ENCODE peak calls at places on chromosomes 12 and 14, in eight cellular contexts. D is neural crest cell, L is foreskin fibroblast, A is fibroblast of villous mesenchyme, R is AG10803, I is epithelial cell of esophagus, K is tibial artery, B is astrocyte of the spinal cord. V is an unnamed sample.

GRCh38 chr14:30921788-30922187 is 47.4 kb downstream of the COCH start:
- DNase-seq in D (no peak), L (no peak), A (no peak), R (no peak), I (no peak), K (no peak), B (no peak), V (no peak)

GRCh38 chr12:51759175-51759574 is 89.3 kb downstream of the FIGNL2 start:
- DNase-seq in D (no peak), L (peak), A (no peak), R (no peak), I (peak), K (no peak), B (no peak), V (peak)

GRCh38 chr14:30559638-30560071 is 697 bp downstream of the G2E3 start:
- DNase-seq in D (no peak), L (peak), A (peak), R (peak), I (peak), K (no peak), B (peak), V (peak)

GRCh38 chr14:55052259-55052930 is 948 bp downstream of the MAPK1IP1L start:
- DNase-seq in D (no peak), L (no peak), A (peak), R (peak), I (peak), K (no peak), B (peak), V (peak)

GRCh38 chr14:98859301-98859700 is 412.7 kb downstream of the BCL11B start:
- DNase-seq in D (no peak), L (no peak), A (no peak), R (no peak), I (no peak), K (no peak), B (no peak), V (no peak)

GRCh38 chr12:2580821-2581220 is 213.9 kb upstream of the FKBP4 start:
- DNase-seq in D (no peak), L (no peak), A (peak), R (peak), I (no peak), K (no peak), B (peak), V (peak)

GRCh38 chr12:27226319-27226984 is 17.6 kb upstream of the STK38L start:
- DNase-seq in D (peak), L (no peak), A (peak), R (no peak), I (peak), K (no peak), B (peak), V (no peak)

GRCh38 chr14:104148433-104149277 is 10.3 kb downstream of the KIF26A start:
- DNase-seq in D (no peak), L (no peak), A (no peak), R (no peak), I (no peak), K (no peak), B (no peak), V (no peak)

GRCh38 chr12:2256915-2257314 is 204.1 kb downstream of the CACNA1C start:
- DNase-seq in D (no peak), L (peak), A (peak), R (peak), I (no peak), K (no peak), B (peak), V (peak)

GRCh38 chr12:43338848-43339526 is 213.0 kb downstream of the ADAMTS20 start:
- DNase-seq in D (peak), L (peak), A (peak), R (peak), I (peak), K (no peak), B (peak), V (peak)

GRCh38 chr14:90661881-90662280 is 154.3 kb downstream of the TTC7B start:
- DNase-seq in D (no peak), L (no peak), A (peak), R (no peak), I (no peak), K (no peak), B (no peak), V (no peak)

GRCh38 chr12:56334490-56334793 is 642 bp upstream of the PAN2 start:
- DNase-seq in D (no peak), L (no peak), A (no peak), R (no peak), I (no peak), K (no peak), B (no peak), V (no peak)

GRCh38 chr14:76022991-76023390 is 37.4 kb downstream of the IFT43 start:
- DNase-seq in D (no peak), L (no peak), A (no peak), R (no peak), I (peak), K (no peak), B (no peak), V (peak)

GRCh38 chr14:90275820-90276219 is 19.5 kb downstream of the PSMC1 start:
- DNase-seq in D (no peak), L (no peak), A (peak), R (no peak), I (no peak), K (no peak), B (peak), V (no peak)

GRCh38 chr14:74945852-74946658 is 9.3 kb downstream of the PGF start:
- DNase-seq in D (peak), L (peak), A (peak), R (peak), I (peak), K (peak), B (peak), V (peak)

GRCh38 chr14:74947353-74948227 is 7.8 kb downstream of the PGF start:
- DNase-seq in D (no peak), L (no peak), A (no peak), R (no peak), I (no peak), K (no peak), B (no peak), V (no peak)

GRCh38 chr14:74948228-74949175 is 6.9 kb downstream of the PGF start:
- DNase-seq in D (no peak), L (peak), A (no peak), R (no peak), I (no peak), K (peak), B (no peak), V (no peak)

GRCh38 chr14:74945261-74945851 is 10.0 kb downstream of the PGF start:
- DNase-seq in D (peak), L (peak), A (no peak), R (no peak), I (no peak), K (peak), B (no peak), V (no peak)

GRCh38 chr14:74946659-74947281 is 8.6 kb downstream of the PGF start:
- DNase-seq in D (no peak), L (no peak), A (no peak), R (no peak), I (peak), K (peak), B (no peak), V (no peak)
- TF ChIP-seq CTCF in D (peak), L (no peak), A (no peak), R (no peak), I (no peak), K (no peak), B (no peak), V (no peak)

GRCh38 chr14:57871487-57872080 is 5.7 kb upstream of the SLC35F4 start:
- DNase-seq in D (peak), L (peak), A (peak), R (peak), I (peak), K (no peak), B (peak), V (peak)
- TF ChIP-seq CTCF in D (peak), L (peak), A (peak), R (peak), I (peak), K (peak), B (peak), V (peak)

DNA sequence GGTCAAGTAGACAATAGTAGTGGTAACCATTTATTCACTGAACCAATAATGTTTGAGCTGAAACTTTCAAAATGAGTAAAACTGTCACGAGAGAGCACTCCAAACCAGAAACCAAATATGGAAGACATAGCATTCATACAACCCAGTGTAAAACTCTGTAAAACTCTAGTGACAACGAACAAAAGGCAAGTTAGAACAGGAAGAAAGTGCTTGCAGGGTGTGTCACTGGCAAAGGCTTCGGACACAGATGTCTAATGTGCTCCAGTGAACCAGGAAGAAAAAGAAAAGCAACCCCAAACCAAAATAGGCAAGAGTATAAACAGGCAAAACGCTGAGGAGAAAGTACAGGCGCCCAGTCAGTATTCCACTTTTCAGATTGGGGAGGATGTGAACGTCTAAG is 79.3 kb upstream of the FZD10 start:
- DNase-seq in D (no peak), L (no peak), A (no peak), R (no peak), I (peak), K (no peak), B (no peak), V (no peak)
- TF ChIP-seq CTCF in D (no peak), L (no peak), A (no peak), R (no peak), I (no peak), K (no peak), B (no peak), V (no peak)

DNA sequence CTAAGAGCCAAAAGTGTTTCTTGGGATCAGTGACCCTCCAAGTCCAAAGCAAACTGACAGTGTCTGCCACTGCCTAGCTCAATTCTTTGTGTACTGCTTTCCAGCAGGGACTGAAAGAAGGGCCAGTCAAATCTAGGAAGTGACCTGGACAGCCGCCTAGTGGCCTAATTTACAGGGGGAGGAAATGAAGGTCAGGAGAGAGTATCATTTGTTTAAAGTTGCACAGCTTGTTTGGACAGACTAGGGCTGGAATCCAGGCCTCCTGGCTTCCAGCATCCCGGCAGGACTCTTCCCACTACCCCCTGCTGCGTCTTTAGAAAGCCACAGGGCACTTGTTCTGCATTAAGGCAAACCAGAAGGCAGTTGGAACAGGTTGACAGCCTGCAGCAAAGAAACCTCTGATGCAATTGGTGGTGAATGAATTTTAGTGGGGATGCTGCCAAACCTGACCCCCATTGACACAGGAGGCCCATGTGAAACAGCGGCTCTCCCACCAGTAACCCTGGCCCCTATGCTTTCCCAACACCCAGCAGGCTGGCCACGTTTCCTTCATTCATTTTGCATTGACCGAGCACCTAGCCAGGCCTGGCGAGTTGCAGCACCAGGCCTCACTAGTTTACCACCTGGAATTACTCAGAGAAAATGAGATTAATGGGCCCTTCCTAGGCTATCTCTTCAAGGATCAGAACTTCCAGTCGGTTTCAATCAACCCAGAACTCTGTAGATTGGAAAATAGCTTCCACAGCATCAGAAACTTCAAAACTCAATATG is 28.2 kb downstream of the GALNT16 start:
- DNase-seq in D (peak), L (peak), A (peak), R (peak), I (no peak), K (peak), B (peak), V (peak)
- TF ChIP-seq CTCF in D (peak), L (peak), A (peak), R (peak), I (peak), K (peak), B (peak), V (peak)

GRCh38 chr12:101743242-101743641 is 4.0 kb upstream of the SYCP3 start:
- DNase-seq in D (no peak), L (no peak), A (peak), R (peak), I (no peak), K (no peak), B (no peak), V (no peak)

GRCh38 chr12:101743724-101744472 is 4.6 kb upstream of the SYCP3 start:
- DNase-seq in D (no peak), L (no peak), A (no peak), R (peak), I (no peak), K (no peak), B (no peak), V (no peak)

GRCh38 chr12:101740566-101740965 is 1.3 kb upstream of the SYCP3 start:
- DNase-seq in D (no peak), L (no peak), A (no peak), R (no peak), I (no peak), K (no peak), B (no peak), V (no peak)

GRCh38 chr12:101738920-101739665 is at the start of gene SYCP3:
- DNase-seq in D (no peak), L (no peak), A (no peak), R (no peak), I (no peak), K (no peak), B (no peak), V (no peak)

DNA sequence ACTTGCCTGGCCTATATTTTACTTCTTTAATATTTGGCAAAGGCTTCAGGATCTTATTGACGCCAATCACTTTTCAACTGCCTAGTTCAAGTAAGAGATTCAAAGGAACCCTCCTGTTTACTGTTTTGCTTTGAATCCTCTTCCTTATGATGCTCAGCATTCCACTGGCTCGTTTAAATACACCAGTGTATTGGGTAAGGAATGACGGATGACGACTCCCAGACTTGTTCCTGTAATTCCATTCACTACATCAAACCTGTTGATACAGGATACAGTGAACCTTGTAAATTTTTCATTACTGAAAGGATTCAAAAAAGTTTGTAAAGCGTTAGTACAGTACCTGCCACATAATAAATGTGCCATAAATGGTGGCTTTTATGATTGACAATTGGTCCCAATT is 1.7 kb upstream of the SYCP3 start:
- DNase-seq in D (no peak), L (no peak), A (no peak), R (no peak), I (peak), K (no peak), B (no peak), V (no peak)
- TF ChIP-seq CTCF in D (no peak), L (no peak), A (no peak), R (no peak), I (no peak), K (no peak), B (no peak), V (no peak)

DNA sequence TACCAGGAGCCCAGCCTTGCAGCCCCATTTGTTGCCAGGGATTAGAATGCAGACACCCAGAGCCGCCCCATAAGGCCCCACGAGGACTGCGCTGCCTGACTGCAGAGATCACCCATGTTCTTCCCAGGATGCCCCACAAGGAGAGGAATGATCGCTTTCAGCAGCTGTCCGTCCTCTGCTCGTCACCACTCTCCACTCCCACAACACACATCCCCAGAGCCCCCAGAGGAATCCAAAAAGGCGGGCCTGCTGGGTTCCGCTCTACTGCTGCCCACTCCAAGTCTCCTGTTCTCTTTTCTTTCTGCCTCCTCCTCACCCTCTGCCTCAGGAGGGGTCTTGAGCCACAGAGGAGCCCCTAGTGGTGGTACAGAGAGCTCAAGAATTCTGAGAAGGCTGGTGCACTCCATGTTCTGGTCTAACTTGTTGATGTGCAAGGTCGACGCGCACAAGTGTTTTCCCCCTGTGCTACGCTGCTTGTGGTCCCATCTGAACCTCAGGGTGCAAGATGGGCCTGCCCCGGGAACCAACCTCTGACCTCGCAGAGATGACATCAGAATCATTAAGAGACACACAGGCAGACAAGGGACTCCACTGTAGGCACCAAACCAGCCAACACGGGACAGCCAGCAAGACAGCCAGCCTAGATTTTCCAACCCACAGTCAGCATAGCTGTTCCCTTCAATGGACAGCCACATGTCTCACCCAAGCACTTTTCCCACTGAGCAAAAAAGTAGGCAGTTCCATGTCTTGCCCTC is 30.0 kb downstream of the PXN start:
- DNase-seq in D (no peak), L (no peak), A (no peak), R (no peak), I (no peak), K (no peak), B (no peak), V (no peak)
- TF ChIP-seq CTCF in D (peak), L (peak), A (peak), R (peak), I (no peak), K (no peak), B (peak), V (peak)

DNA sequence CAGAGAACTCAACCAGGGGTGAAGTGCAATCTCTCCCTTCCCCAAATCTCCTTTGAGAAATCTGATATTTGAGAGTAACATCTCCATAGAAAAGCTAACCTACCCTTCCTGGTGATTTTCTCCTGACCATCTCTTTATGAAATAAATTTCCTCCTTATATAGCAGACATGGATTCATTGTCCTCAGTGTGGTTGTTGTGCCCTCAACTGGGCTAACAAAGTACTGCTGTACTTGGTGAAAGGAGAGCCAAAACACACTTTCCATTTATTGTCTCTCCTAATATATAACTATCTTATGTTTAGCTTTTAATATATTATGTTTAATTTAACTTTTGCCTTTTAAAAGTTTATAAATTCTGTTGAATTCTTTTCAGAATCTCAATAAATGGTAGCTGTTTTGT is 65.1 kb upstream of the SLCO1B1 start:
- DNase-seq in D (no peak), L (no peak), A (no peak), R (no peak), I (peak), K (no peak), B (peak), V (no peak)
- TF ChIP-seq CTCF in D (peak), L (no peak), A (no peak), R (no peak), I (no peak), K (peak), B (peak), V (no peak)

DNA sequence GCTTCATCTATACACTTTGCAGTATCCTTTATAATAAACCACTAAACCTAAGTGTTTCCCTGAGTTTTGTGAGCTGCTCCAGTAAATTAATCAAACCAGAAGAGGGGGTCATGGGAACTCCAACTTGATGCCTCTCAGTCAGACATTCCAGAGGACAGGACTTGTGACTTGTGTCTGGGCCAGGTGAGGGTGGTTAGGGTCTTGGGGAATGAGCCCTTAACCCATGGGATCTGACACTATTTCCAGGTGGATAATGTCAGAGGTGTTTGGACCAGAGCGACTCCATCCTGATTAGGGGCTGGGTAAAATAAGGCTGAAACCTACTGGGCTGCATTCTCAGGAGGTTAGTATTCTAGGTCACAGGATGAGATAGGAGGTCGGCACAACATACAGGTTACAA is 58.9 kb downstream of the BCAT1 start:
- DNase-seq in D (no peak), L (no peak), A (no peak), R (no peak), I (no peak), K (no peak), B (no peak), V (no peak)
- TF ChIP-seq CTCF in D (no peak), L (no peak), A (no peak), R (no peak), I (no peak), K (no peak), B (no peak), V (no peak)

DNA sequence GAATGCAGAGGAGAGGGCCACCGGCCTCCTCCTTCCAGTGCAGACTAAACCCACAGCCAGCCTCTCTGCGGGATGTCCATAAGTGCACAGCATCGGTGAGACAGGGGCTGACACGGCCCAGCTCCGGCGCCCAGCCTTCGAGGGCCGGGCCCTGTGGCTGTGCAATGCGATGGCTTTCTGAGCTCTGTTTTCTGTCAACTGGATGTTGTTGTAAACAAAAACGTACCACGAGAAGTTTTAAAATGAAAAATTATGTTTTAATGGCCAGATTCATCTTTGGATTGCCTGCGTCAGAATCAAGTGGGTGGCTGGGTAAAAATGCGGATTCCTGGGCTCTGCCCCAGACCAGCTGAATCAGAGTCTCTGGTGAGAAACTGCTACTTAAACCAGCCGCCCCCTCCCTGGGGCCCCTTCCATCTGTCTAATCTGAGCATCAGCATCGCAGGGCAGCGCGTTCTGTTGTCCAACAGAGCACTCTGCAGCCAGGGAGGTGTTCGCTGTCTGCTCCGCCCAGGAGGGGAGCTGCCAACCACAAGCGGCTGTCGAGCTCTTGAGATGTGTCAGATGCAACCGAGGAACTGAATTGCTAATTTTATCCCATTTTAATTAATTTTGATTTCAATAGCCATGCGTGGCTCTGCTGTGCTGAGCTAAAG is 133.4 kb downstream of the RFLNA start:
- DNase-seq in D (no peak), L (peak), A (peak), R (peak), I (no peak), K (no peak), B (peak), V (peak)
- TF ChIP-seq CTCF in D (no peak), L (no peak), A (peak), R (peak), I (no peak), K (no peak), B (no peak), V (no peak)

V was measured in IMR-90.